ENCODE peak calls at places on chromosome 5, in eight cellular contexts. I is CD8-positive, alpha-beta T cell; S is GM10248; D is ascending aorta; Z is H9; F is coronary artery; O is A673; X is foreskin fibroblast. A is an unnamed sample.

GRCh38 chr5:59648038-59648831 is 245.3 kb downstream of the PDE4D start:
- DNase-seq in F (no peak), S (no peak), I (no peak), X (no peak), Z (no peak), O (no peak), D (no peak), A (no peak)

GRCh38 chr5:150118561-150119229 is 32.3 kb upstream of the CSF1R start:
- DNase-seq in Z (peak; percentile 12), D (peak; percentile 60), F (peak; percentile 73), I (no peak), S (no peak), O (no peak), X (no peak), A (no peak)

GRCh38 chr5:119706049-119706448 is 76.7 kb downstream of the FAM170A start:
- DNase-seq in X (no peak), Z (no peak), I (no peak), F (no peak), S (no peak), D (no peak), O (no peak), A (no peak)

GRCh38 chr5:67315802-67316103 is 119.2 kb upstream of the CD180 start:
- DNase-seq in O (no peak), D (no peak), Z (no peak), S (no peak), X (no peak), I (no peak), F (no peak), A (no peak)

GRCh38 chr5:149355688-149356087 is 2.2 kb upstream of the PCYOX1L start:
- DNase-seq in Z (no peak), O (no peak), X (no peak), F (no peak), S (no peak), I (no peak), D (no peak), A (no peak)

GRCh38 chr5:118270506-118270905 is 717.8 kb downstream of the DTWD2 start:
- DNase-seq in I (no peak), S (no peak), X (no peak), D (no peak), F (no peak), Z (no peak), O (no peak), A (no peak)

GRCh38 chr5:170542691-170543275 is 39.0 kb downstream of the KCNIP1 start:
- DNase-seq in X (no peak), O (no peak), I (no peak), S (no peak), D (peak; percentile 33), Z (no peak), F (no peak), A (no peak)

GRCh38 chr5:136458481-136458880 is 93.1 kb upstream of the TRPC7 start:
- DNase-seq in Z (no peak), S (no peak), I (no peak), O (no peak), X (no peak), D (no peak), F (no peak), A (no peak)

GRCh38 chr5:6466975-6467567 is 18.4 kb downstream of the UBE2QL1 start:
- DNase-seq in S (no peak), Z (no peak), O (no peak), I (no peak), F (peak; percentile 41), D (no peak), X (no peak), A (no peak)

GRCh38 chr5:100108883-100109282 is 426.3 kb upstream of the FAM174A start:
- DNase-seq in Z (no peak), I (no peak), X (no peak), O (no peak), F (peak; percentile 64), S (no peak), D (no peak), A (no peak)

GRCh38 chr5:127186657-127187056 is 103.9 kb upstream of the MEGF10 start:
- DNase-seq in O (peak; percentile 11), F (no peak), D (no peak), I (no peak), Z (no peak), S (no peak), X (no peak), A (no peak)

GRCh38 chr5:63495225-63495624 is 467.0 kb downstream of the HTR1A start:
- DNase-seq in F (no peak), Z (no peak), X (no peak), O (no peak), I (no peak), D (no peak), S (no peak), A (no peak)

GRCh38 chr5:73596705-73597328 is 29.2 kb upstream of the ARHGEF28 start:
- DNase-seq in X (no peak), S (no peak), Z (no peak), D (no peak), O (peak; percentile 54), F (no peak), I (no peak), A (peak; percentile 19)

GRCh38 chr5:73587923-73588322 is 22.4 kb downstream of the UTP15 start:
- DNase-seq in D (no peak), O (no peak), I (no peak), S (peak; percentile 26), Z (no peak), F (no peak), X (no peak), A (no peak)

GRCh38 chr5:73592546-73592945 is 27.0 kb downstream of the UTP15 start:
- DNase-seq in I (no peak), S (no peak), Z (no peak), X (peak; percentile 36), D (no peak), F (no peak), O (no peak), A (no peak)

GRCh38 chr5:73591102-73591695 is 25.7 kb downstream of the UTP15 start:
- DNase-seq in D (peak; percentile 66), X (peak; percentile 78), F (no peak), I (peak; percentile 16), O (peak; percentile 84), Z (no peak), S (peak; percentile 52), A (no peak)

GRCh38 chr5:73591698-73592501 is 26.4 kb downstream of the UTP15 start:
- DNase-seq in Z (no peak), I (no peak), X (peak; percentile 47), O (peak; percentile 39), F (no peak), S (no peak), D (no peak), A (no peak)
- TF ChIP-seq CTCF in Z (no peak), I (no peak), X (no peak), O (no peak), F (no peak), S (no peak), D (no peak), A (no peak)

DNA sequence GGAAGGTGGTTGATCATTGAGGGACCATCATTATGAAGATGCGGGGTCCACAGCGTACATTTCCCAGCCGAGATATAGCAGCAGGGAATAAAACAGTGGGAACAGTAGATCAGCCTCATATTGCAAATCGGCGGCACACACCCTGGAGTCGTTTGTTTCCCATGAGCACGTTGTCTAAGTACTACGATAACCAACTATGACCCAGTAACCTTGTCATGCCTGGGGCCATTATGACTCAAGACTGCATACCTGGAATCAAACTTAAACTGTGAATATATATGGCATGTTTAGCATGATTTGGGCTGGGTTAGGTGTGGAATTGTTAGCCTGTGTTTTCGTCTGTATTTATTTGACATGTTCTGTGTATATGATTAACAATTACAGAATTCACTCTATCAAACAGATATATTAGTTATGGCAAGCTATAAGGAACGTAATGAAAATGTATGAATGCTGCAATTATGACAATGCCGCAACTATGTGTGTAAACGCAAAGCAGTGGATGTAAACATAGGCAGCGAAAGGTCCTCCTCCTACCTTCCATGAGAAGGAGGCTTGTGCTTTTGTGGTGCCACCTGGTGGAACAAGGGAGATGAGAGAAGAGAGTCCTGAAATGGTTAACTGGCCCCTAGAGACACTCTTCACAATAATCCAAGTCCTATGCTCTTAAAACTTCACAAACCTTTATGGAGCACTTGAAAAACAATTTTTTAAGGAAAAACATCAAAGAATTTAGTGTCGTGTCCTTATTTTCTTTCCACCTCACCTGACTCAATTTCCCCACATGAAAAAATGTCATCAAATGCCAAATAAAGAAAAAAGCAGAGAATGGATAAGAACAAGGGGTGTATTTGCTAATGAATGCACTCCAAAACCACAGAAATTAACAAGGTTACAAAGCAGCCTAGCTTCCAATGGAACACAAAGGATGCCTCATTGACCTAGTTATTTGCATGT is 47.1 kb downstream of the SEMA5A start:
- DNase-seq in X (no peak), D (no peak), F (no peak), I (no peak), Z (peak; percentile 52), S (no peak), O (peak; percentile 34), A (no peak)
- TF ChIP-seq CTCF in X (peak; percentile 26), D (no peak), F (no peak), I (no peak), Z (peak; percentile 79), S (peak; percentile 35), O (peak; percentile 35), A (no peak)

DNA sequence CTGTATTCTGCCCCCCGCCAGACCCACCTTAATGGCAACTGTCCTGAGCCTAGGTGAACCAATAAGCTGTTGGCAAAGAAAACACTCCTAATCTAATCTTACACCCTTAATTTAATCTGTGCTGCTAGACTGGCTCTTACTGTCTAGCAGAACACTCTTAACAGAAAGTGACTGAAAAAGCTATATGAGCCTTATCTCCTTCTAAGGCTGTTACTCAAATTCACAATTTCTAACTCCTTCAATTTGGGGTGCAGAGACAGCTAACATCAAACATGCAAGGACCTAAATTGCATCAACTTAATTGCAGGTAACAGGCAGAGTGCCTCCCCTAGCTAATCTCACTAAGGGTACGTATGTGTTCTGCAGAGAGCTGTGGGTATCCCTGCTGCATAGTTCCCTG is 49.5 kb upstream of the MAP1B start:
- DNase-seq in Z (no peak), D (no peak), S (no peak), I (no peak), X (no peak), O (no peak), F (no peak), A (no peak)
- TF ChIP-seq CTCF in Z (no peak), D (no peak), S (no peak), I (no peak), X (no peak), O (no peak), F (no peak), A (no peak)

GRCh38 chr5:138932171-138932810 is 57.2 kb upstream of the LRRTM2 start:
- DNase-seq in O (no peak), Z (peak; percentile 78), S (no peak), D (no peak), F (no peak), I (no peak), X (no peak), A (no peak)
- TF ChIP-seq CTCF in O (peak; percentile 28), Z (peak; percentile 69), S (peak; percentile 29), D (no peak), F (no peak), I (no peak), X (no peak), A (no peak)

DNA sequence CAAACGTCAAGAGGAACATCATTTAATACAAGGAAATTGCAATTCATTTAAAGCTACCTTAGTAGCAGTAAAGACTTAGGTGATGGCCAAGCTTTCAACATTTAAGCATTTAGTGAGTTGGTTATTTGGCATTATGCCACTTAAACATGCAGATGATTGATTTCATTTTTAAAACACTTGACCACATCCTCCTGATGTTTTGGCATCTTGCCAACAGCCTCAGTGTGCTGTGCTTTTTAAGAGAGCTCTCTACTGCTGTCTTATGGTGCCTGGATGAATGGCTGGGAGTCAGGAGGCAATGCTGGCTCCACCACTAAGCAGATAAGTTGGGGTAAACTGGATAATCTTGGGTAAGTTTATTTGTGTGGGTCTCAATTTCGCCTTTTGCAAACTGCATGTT is 364.5 kb downstream of the MAN2A1 start:
- DNase-seq in O (peak; percentile 86), S (no peak), X (no peak), Z (no peak), I (peak; percentile 56), F (no peak), D (peak; percentile 78), A (peak; percentile 17)
- TF ChIP-seq CTCF in O (peak; percentile 53), S (no peak), X (peak; percentile 6), Z (peak; percentile 25), I (peak; percentile 62), F (no peak), D (no peak), A (no peak)

A was measured in glutamatergic neuron.